ENCODE peak calls at places on chromosome 21, in four cellular contexts. One of them, this sample, is unnamed.

GRCh38 chr21:46021978-46022544 is 40.5 kb downstream of the COL6A1 start:
- ATAC-seq in IMR-90: no peak
- ATAC-seq in GM12878: no peak
- ATAC-seq in CD8-positive, alpha-beta T cell: no peak
- ATAC-seq in this sample: peak; percentile 89

GRCh38 chr21:42763578-42764442 is 110.4 kb downstream of the PDE9A start:
- ATAC-seq in IMR-90: no peak
- ATAC-seq in GM12878: no peak
- ATAC-seq in CD8-positive, alpha-beta T cell: no peak
- ATAC-seq in this sample: no peak

GRCh38 chr21:33205476-33205875 is 24.3 kb upstream of the IFNAR2 start:
- ATAC-seq in IMR-90: no peak
- ATAC-seq in CD8-positive, alpha-beta T cell: peak; percentile 43
- ATAC-seq in GM12878: peak; percentile 29
- ATAC-seq in this sample: no peak

GRCh38 chr21:29238052-29238966 is 60.4 kb upstream of the BACH1 start:
- ATAC-seq in CD8-positive, alpha-beta T cell: no peak
- ATAC-seq in GM12878: no peak
- ATAC-seq in IMR-90: peak; percentile 73
- ATAC-seq in this sample: peak; percentile 51

GRCh38 chr21:29346281-29346680 is 47.6 kb downstream of the BACH1 start:
- ATAC-seq in IMR-90: no peak
- ATAC-seq in GM12878: no peak
- ATAC-seq in CD8-positive, alpha-beta T cell: no peak
- ATAC-seq in this sample: no peak

GRCh38 chr21:45525153-45525909 is 16.9 kb downstream of the SLC19A1 start:
- ATAC-seq in GM12878: no peak
- ATAC-seq in CD8-positive, alpha-beta T cell: no peak
- ATAC-seq in IMR-90: no peak
- ATAC-seq in this sample: no peak

GRCh38 chr21:34679056-34679455 is 10.3 kb downstream of the CLIC6 start:
- ATAC-seq in IMR-90: no peak
- ATAC-seq in GM12878: no peak
- ATAC-seq in CD8-positive, alpha-beta T cell: no peak
- ATAC-seq in this sample: no peak

GRCh38 chr21:43306911-43307676 is 119.8 kb downstream of the SIK1 start:
- ATAC-seq in CD8-positive, alpha-beta T cell: no peak
- ATAC-seq in GM12878: peak; percentile 88
- ATAC-seq in IMR-90: no peak
- ATAC-seq in this sample: no peak

GRCh38 chr21:42974832-42975820 is 764 bp downstream of the PKNOX1 start:
- ATAC-seq in GM12878: peak; percentile 2
- ATAC-seq in IMR-90: peak; percentile 31
- ATAC-seq in CD8-positive, alpha-beta T cell: peak; percentile 5
- ATAC-seq in this sample: peak; percentile 41

GRCh38 chr21:39610705-39611104 is 2.0 kb upstream of the B3GALT5 start:
- ATAC-seq in CD8-positive, alpha-beta T cell: no peak
- ATAC-seq in IMR-90: no peak
- ATAC-seq in GM12878: no peak
- ATAC-seq in this sample: no peak

DNA sequence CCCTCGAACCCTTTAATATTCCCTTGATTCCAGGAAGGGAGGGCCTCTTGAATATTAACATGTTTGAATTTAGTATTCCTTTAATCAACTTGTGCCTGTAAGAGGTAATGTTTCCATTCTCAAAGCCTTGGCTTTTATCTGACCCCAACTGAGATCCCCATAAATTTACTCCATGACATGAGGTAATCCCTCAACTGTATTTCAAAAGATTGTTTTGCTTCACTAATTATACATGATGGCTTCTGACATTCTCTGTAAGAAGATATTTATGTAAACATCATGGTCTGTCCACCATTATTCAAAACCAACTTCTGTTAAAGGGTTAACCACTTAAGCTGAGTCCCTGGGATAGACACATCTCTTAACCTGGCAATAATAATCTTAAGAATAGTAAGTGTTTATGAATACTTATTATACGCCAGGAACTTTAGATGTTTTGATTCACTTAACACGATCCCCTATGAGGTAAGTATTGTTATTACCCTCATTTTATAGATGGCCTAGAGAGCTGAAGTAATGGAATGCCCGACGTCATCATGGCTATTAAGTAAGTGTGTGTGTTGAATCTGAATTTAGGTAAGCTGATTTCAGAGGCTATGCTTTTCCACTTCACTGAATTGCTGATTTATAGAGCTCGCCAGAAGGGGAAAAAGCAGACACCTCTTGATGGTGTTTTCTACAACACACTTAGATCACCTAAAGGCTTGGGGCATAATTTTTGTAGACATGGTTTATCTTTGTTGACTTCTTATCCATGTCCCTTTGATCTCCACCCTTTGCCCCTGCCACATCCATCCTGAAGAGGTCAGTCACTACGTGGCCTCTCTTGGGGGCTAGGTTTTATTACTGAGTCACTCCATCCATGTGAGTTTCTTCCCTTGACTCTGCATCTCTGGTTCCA is 11.0 kb downstream of the KRTAP19-1 start:
- ATAC-seq in GM12878: no peak
- ATAC-seq in CD8-positive, alpha-beta T cell: no peak
- ATAC-seq in IMR-90: no peak
- ATAC-seq in this sample: no peak
- H3K4me3 ChIP-seq in GM12878: no peak overlapping the region
- H3K4me3 ChIP-seq in CD8-positive, alpha-beta T cell: no peak overlapping the region
- H3K4me3 ChIP-seq in IMR-90: no peak overlapping the region
- H3K4me3 ChIP-seq in this sample: no peak overlapping the region

GRCh38 chr21:41166947-41167346 is 1.0 kb upstream of the BACE2 start:
- ATAC-seq in IMR-90: no peak
- ATAC-seq in GM12878: no peak
- ATAC-seq in CD8-positive, alpha-beta T cell: no peak
- ATAC-seq in this sample: no peak

GRCh38 chr21:41168391-41169257 is 664 bp downstream of the BACE2 start:
- ATAC-seq in IMR-90: peak; percentile 35
- ATAC-seq in CD8-positive, alpha-beta T cell: no peak
- ATAC-seq in GM12878: no peak
- ATAC-seq in this sample: peak; percentile 37

GRCh38 chr21:41169258-41169576 is 1.3 kb downstream of the BACE2 start:
- ATAC-seq in CD8-positive, alpha-beta T cell: no peak
- ATAC-seq in GM12878: no peak
- ATAC-seq in IMR-90: no peak
- ATAC-seq in this sample: no peak

GRCh38 chr21:41169701-41170100 is 1.7 kb downstream of the BACE2 start:
- ATAC-seq in GM12878: no peak
- ATAC-seq in CD8-positive, alpha-beta T cell: no peak
- ATAC-seq in IMR-90: no peak
- ATAC-seq in this sample: no peak

GRCh38 chr21:41167348-41168342 is at the start of gene BACE2:
- ATAC-seq in GM12878: peak; percentile 86
- ATAC-seq in CD8-positive, alpha-beta T cell: peak; percentile 72
- ATAC-seq in IMR-90: peak; percentile 92
- ATAC-seq in this sample: peak; percentile 90
- H3K27me3 ChIP-seq in GM12878: peaks cover 7% of the 10 kb centered on the region
- H3K27me3 ChIP-seq in CD8-positive, alpha-beta T cell: no peaks in the 10 kb centered on the region
- H3K27me3 ChIP-seq in IMR-90: peaks cover 3% of the 10 kb centered on the region
- H3K27me3 ChIP-seq in this sample: no peaks in the 10 kb centered on the region

GRCh38 chr21:28181730-28182129 is 810.9 kb downstream of the LTN1 start:
- ATAC-seq in IMR-90: no peak
- ATAC-seq in CD8-positive, alpha-beta T cell: no peak
- ATAC-seq in GM12878: no peak
- ATAC-seq in this sample: no peak

GRCh38 chr21:28186604-28187003 is 806.1 kb downstream of the LTN1 start:
- ATAC-seq in IMR-90: no peak
- ATAC-seq in CD8-positive, alpha-beta T cell: no peak
- ATAC-seq in GM12878: no peak
- ATAC-seq in this sample: no peak
- H3K9me3 ChIP-seq in IMR-90: peaks cover 6% of the 10 kb centered on the region
- H3K9me3 ChIP-seq in CD8-positive, alpha-beta T cell: no peaks in the 10 kb centered on the region
- H3K9me3 ChIP-seq in GM12878: no peaks in the 10 kb centered on the region
- H3K9me3 ChIP-seq in this sample: no peaks in the 10 kb centered on the region

GRCh38 chr21:31446206-31446900 is 102.3 kb upstream of the TIAM1 start:
- ATAC-seq in IMR-90: no peak
- ATAC-seq in GM12878: peak; percentile 91
- ATAC-seq in CD8-positive, alpha-beta T cell: peak; percentile 90
- ATAC-seq in this sample: no peak
- H3K4me3 ChIP-seq in IMR-90: no peak overlapping the region
- H3K4me3 ChIP-seq in GM12878: no peak overlapping the region
- H3K4me3 ChIP-seq in CD8-positive, alpha-beta T cell: peak overlapping the region; percentile 1
- H3K4me3 ChIP-seq in this sample: no peak overlapping the region

DNA sequence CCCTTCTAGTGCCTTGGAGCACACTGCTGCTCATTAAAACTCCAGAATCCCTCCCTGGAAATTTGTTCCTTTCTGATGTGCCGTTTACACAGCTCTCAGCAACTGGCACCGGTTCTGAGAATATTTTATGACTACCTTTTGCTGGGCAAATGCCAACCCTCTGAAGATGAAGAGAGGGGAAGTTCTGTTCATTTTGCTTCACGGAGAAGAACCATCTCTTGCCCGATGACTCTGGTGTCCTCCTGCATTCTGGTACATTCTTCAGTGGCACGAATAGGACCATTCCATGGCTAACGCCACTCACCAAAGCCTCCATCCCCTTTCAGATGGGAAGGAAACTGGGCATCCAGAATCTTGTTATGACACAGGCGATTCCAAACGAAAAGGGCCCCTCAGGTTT is 96.2 kb upstream of the SIM2 start:
- ATAC-seq in IMR-90: no peak
- ATAC-seq in CD8-positive, alpha-beta T cell: no peak
- ATAC-seq in GM12878: no peak
- ATAC-seq in this sample: no peak
- H3K27me3 ChIP-seq in IMR-90: peaks cover 59% of the 10 kb centered on the region
- H3K27me3 ChIP-seq in CD8-positive, alpha-beta T cell: no peaks in the 10 kb centered on the region
- H3K27me3 ChIP-seq in GM12878: no peaks in the 10 kb centered on the region
- H3K27me3 ChIP-seq in this sample: peaks cover 50% of the 10 kb centered on the region

This sample was measured in gastroesophageal sphincter.